ENCODE peak calls at places on chromosome 13, in six cellular contexts. U is GM12891, L is H1, X is K562, H is GM12878, S is HepG2. K is an unnamed sample.

GRCh38 chr13:48072304-48072703 is 22.6 kb downstream of the MED4 start:
- DNase-seq in X (no peak), S (no peak), H (no peak), L (no peak), U (no peak), K (no peak)

GRCh38 chr13:60165391-60166099 is 1.8 kb upstream of the DIAPH3 start:
- DNase-seq in X (no peak), S (no peak), H (no peak), U (no peak), L (no peak), K (no peak)

GRCh38 chr13:68745517-68745916 is 1362.1 kb upstream of the ATXN8OS start:
- DNase-seq in X (no peak), S (no peak), H (no peak), L (no peak), U (no peak), K (no peak)

GRCh38 chr13:112968380-112968909 is 569 bp upstream of the MCF2L start:
- DNase-seq in X (no peak), L (no peak), H (no peak), S (no peak), U (no peak), K (no peak)

GRCh38 chr13:27967203-27967735 is 1.8 kb downstream of the CDX2 start:
- DNase-seq in H (no peak), U (no peak), S (no peak), X (no peak), L (no peak), K (no peak)

GRCh38 chr13:32178763-32179162 is 136.4 kb downstream of the ZAR1L start:
- DNase-seq in H (no peak), L (no peak), U (no peak), S (no peak), X (no peak), K (no peak)

GRCh38 chr13:102948006-102948405 is 102.2 kb downstream of the ERCC5 start:
- DNase-seq in X (no peak), L (no peak), U (no peak), H (no peak), S (no peak), K (no peak)

GRCh38 chr13:99085139-99085845 is 107.4 kb upstream of the DOCK9 start:
- DNase-seq in L (no peak), X (peak), U (no peak), H (no peak), S (no peak), K (no peak)

DNA sequence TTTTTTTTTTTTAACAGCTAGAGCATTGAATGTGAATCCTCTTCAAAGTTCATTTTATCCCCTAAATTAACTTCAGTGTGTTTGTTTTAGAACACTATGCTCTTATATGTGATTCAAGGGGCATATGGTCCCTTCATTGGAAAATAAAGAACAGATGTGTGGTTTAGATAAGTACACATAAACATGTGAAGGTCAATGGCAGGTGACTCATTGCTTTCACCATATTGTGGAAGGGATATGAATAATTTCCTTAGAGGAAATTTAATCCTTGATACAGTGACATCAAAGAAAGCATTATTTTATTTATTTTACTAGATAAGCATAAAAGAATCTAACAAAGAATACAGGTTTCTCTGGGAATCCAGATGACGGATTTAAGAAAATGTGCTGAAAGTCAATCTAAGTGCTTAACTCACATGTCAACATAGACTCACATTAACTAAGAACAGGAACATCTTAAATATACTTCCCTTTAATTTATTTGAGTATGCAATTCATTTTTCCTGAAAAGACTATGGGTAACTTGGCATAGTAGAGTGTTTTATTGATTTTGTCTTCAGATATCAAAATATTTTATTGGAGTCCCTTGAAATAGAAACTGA is 373.4 kb downstream of the KCTD12 start:
- DNase-seq in U (no peak), L (no peak), X (no peak), S (no peak), H (no peak), K (no peak)
- TF ChIP-seq TAF1 in U (no peak), L (no peak), X (no peak), S (no peak), H (no peak), K (no peak)

GRCh38 chr13:65909501-65909900 is 1320.6 kb downstream of the PCDH9 start:
- DNase-seq in H (no peak), L (no peak), U (no peak), S (no peak), X (no peak), K (no peak)

GRCh38 chr13:65912516-65912915 is 1317.6 kb downstream of the PCDH9 start:
- DNase-seq in H (no peak), U (no peak), X (no peak), L (no peak), S (no peak), K (no peak)

GRCh38 chr13:65914707-65915106 is 1315.4 kb downstream of the PCDH9 start:
- DNase-seq in U (no peak), H (no peak), L (no peak), X (no peak), S (no peak), K (no peak)

GRCh38 chr13:65911546-65912193 is 1318.5 kb downstream of the PCDH9 start:
- DNase-seq in L (no peak), H (no peak), U (no peak), X (no peak), S (no peak), K (no peak)

GRCh38 chr13:65913173-65913572 is 1317.0 kb downstream of the PCDH9 start:
- DNase-seq in U (no peak), S (no peak), L (no peak), H (no peak), X (no peak), K (no peak)
- TF ChIP-seq POLR2A in U (no peak), S (no peak), L (no peak), H (no peak), X (no peak), K (no peak)

DNA sequence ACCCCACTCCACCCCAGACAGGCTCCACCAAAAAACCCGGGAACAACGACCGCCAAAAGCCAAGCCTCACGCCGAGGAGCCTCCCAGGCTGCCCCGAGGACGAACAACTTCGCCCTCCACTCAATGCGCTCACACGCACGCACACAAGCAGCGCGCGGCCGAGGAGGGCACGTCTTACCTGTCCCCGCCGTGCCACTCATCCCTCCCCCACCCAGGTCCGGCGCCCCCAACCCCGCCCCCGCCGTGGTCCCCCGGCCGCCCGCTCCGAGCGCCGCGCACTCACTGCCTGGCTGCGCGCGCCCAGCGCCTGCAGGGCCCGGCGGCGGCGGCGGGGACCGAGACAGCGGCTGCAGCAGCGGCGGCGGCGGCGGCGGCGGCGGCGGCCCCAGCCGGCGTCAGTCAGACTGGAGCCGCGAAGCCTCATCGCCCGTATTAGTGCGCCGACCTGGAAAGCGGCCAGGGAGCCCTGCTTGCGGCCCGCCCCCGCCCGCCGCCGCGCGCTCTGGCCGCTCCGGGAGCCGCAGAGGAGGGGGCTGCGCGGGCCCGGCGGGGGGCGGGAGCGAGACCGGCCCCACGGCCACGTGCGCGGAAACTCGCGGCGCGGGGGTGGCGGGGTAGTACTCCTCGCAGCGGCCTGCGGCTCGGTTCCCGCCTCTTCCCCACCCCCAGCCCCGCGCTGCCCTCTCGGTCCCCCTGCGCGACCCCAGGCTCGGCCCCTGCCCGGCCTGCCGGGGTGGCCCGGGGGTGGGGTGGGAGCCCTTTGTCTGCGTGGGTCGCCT is at the start of gene SMAD9:
- DNase-seq in U (peak), X (peak), S (peak), L (no peak), H (no peak), K (peak)
- TF ChIP-seq POLR2AphosphoS5 in U (no peak), X (no peak), S (no peak), L (no peak), H (no peak), K (no peak)

GRCh38 chr13:105345116-105345515 is 1190.3 kb downstream of the EFNB2 start:
- DNase-seq in X (no peak), H (no peak), L (no peak), S (no peak), U (no peak), K (no peak)

GRCh38 chr13:105343134-105343806 is 1192.2 kb downstream of the EFNB2 start:
- DNase-seq in H (no peak), S (no peak), L (no peak), X (no peak), U (no peak), K (no peak)

GRCh38 chr13:105342421-105342820 is 1193.0 kb downstream of the EFNB2 start:
- DNase-seq in H (no peak), S (no peak), U (no peak), X (no peak), L (no peak), K (no peak)

GRCh38 chr13:105341758-105342157 is 1193.7 kb downstream of the EFNB2 start:
- DNase-seq in S (no peak), U (no peak), H (no peak), L (no peak), X (no peak), K (no peak)

GRCh38 chr13:105346141-105346766 is 1189.2 kb downstream of the EFNB2 start:
- DNase-seq in U (no peak), L (no peak), S (peak), X (no peak), H (no peak), K (no peak)
- TF ChIP-seq TAF1 in U (no peak), L (no peak), S (no peak), X (no peak), H (no peak), K (no peak)

GRCh38 chr13:44237276-44237767 is 136.3 kb upstream of the SERP2 start:
- DNase-seq in S (no peak), L (no peak), U (peak), X (no peak), H (peak), K (peak)
- TF ChIP-seq POLR2A in S (no peak), L (no peak), U (no peak), X (no peak), H (no peak), K (no peak)

GRCh38 chr13:79880820-79881219 is 399.9 kb downstream of the NDFIP2 start:
- DNase-seq in L (no peak), X (no peak), H (no peak), U (no peak), S (no peak), K (no peak)
- TF ChIP-seq POLR2AphosphoS5 in L (no peak), X (no peak), H (no peak), U (no peak), S (no peak), K (no peak)

GRCh38 chr13:87089391-87089790 is 581.8 kb upstream of the SLITRK5 start:
- DNase-seq in S (no peak), U (no peak), H (no peak), X (no peak), L (no peak), K (no peak)

GRCh38 chr13:87093399-87093798 is 577.8 kb upstream of the SLITRK5 start:
- DNase-seq in S (no peak), L (no peak), H (no peak), U (no peak), X (no peak), K (no peak)

GRCh38 chr13:87094646-87095045 is 576.5 kb upstream of the SLITRK5 start:
- DNase-seq in L (no peak), S (no peak), X (no peak), H (no peak), U (no peak), K (no peak)
- TF ChIP-seq TAF1 in L (no peak), S (no peak), X (no peak), H (no peak), U (no peak), K (no peak)

GRCh38 chr13:94006271-94006670 is 473.2 kb downstream of the DCT start:
- DNase-seq in X (no peak), U (no peak), L (no peak), H (no peak), S (peak), K (no peak)
- TF ChIP-seq POLR2A in X (no peak), U (no peak), L (no peak), H (no peak), S (no peak), K (no peak)

GRCh38 chr13:23583491-23583890 is 13.3 kb downstream of the TNFRSF19 start:
- DNase-seq in L (no peak), U (no peak), S (no peak), X (no peak), H (no peak), K (no peak)

GRCh38 chr13:23575632-23576031 is 5.4 kb downstream of the TNFRSF19 start:
- DNase-seq in X (no peak), H (no peak), S (no peak), U (no peak), L (no peak), K (no peak)

GRCh38 chr13:23578411-23579071 is 8.3 kb downstream of the TNFRSF19 start:
- DNase-seq in X (peak), L (peak), U (peak), S (peak), H (no peak), K (peak)

GRCh38 chr13:23579886-23580706 is 9.9 kb downstream of the TNFRSF19 start:
- DNase-seq in L (no peak), U (no peak), S (no peak), X (no peak), H (no peak), K (no peak)

GRCh38 chr13:23579072-23579885 is 9.1 kb downstream of the TNFRSF19 start:
- DNase-seq in X (peak), L (peak), S (peak), H (no peak), U (peak), K (peak)
- TF ChIP-seq POLR2AphosphoS5 in X (no peak), L (no peak), S (peak), H (peak), U (peak), K (peak)